ENCODE peak calls at places on chromosomes 13 and 19, in five cellular contexts. G is uterus, O is sigmoid colon, D is astrocyte, Q is fibroblast of lung. I is an unnamed sample. For H3K36me3, the result is how much of the 10 kb centered on the place peaks cover.

GRCh38 chr13:41520016-41520698 is 62.8 kb downstream of the RGCC start:
- DNase-seq in G (no peak), O (no peak), D (no peak), Q (no peak), I (no peak)

GRCh38 chr19:38293281-38293680 is 10.8 kb upstream of the C19orf33 start:
- DNase-seq in G (no peak), O (no peak), D (no peak), Q (no peak), I (no peak)

GRCh38 chr19:35002037-35002535 is 2.0 kb downstream of the GRAMD1A start:
- DNase-seq in G (no peak), O (no peak), D (no peak), Q (no peak), I (peak)

GRCh38 chr13:34640931-34641330 is 301.1 kb upstream of the NBEA start:
- DNase-seq in G (no peak), O (no peak), D (no peak), Q (no peak), I (no peak)

GRCh38 chr13:113669871-113670341 is 2.9 kb downstream of the GRK1 start:
- DNase-seq in G (peak), O (peak), D (no peak), Q (no peak), I (peak)

GRCh38 chr13:32409561-32410440 is 18.1 kb downstream of the N4BP2L1 start:
- DNase-seq in G (peak), O (peak), D (peak), Q (peak), I (no peak)

GRCh38 chr13:48501705-48502104 is 31.2 kb downstream of the RCBTB2 start:
- DNase-seq in G (no peak), O (no peak), D (no peak), Q (peak), I (no peak)

GRCh38 chr13:34667356-34668218 is 274.5 kb upstream of the NBEA start:
- DNase-seq in G (no peak), O (no peak), D (no peak), Q (no peak), I (no peak)

GRCh38 chr13:32650705-32651311 is 64.6 kb downstream of the PDS5B start:
- DNase-seq in G (peak), O (no peak), D (peak), Q (peak), I (no peak)

GRCh38 chr13:114108894-114109293 is 23.5 kb downstream of the RASA3 start:
- DNase-seq in G (peak), O (peak), D (no peak), Q (no peak), I (peak)

GRCh38 chr13:28622286-28622685 is 36.6 kb upstream of the POMP start:
- DNase-seq in G (no peak), O (peak), D (no peak), Q (no peak), I (no peak)

GRCh38 chr13:96020155-96020575 is 33.0 kb downstream of the UGGT2 start:
- DNase-seq in G (no peak), O (no peak), D (peak), Q (peak), I (peak)

GRCh38 chr13:42740753-42741152 is 40.6 kb upstream of the FAM216B start:
- DNase-seq in G (no peak), O (no peak), D (no peak), Q (no peak), I (peak)

GRCh38 chr19:6065685-6066365 is 44.5 kb downstream of the RFX2 start:
- DNase-seq in G (peak), O (no peak), D (peak), Q (peak), I (peak)

GRCh38 chr19:50693064-50693975 is 26.3 kb downstream of the SHANK1 start:
- DNase-seq in G (no peak), O (no peak), D (no peak), Q (no peak), I (no peak)

GRCh38 chr19:14542721-14543328 is 13.4 kb downstream of the TECR start:
- DNase-seq in G (no peak), O (no peak), D (no peak), Q (peak), I (no peak)

GRCh38 chr19:53509845-53510244 is 28.1 kb upstream of the ZNF331 start:
- DNase-seq in G (no peak), O (no peak), D (no peak), Q (no peak), I (no peak)

GRCh38 chr19:6796278-6796677 is 23.8 kb downstream of the VAV1 start:
- DNase-seq in G (no peak), O (no peak), D (no peak), Q (no peak), I (no peak)

GRCh38 chr13:40789275-40790231 is at the start of gene SLC25A15:
- DNase-seq in G (peak), O (peak), D (peak), Q (peak), I (peak)

GRCh38 chr19:58328999-58329398 is 2.2 kb downstream of the ZSCAN22 start:
- DNase-seq in G (no peak), O (no peak), D (no peak), Q (no peak), I (no peak)

GRCh38 chr19:33171916-33172359 is 22.2 kb upstream of the LRP3 start:
- DNase-seq in G (no peak), O (no peak), D (peak), Q (peak), I (no peak)

GRCh38 chr19:55652311-55653078 is 2.3 kb upstream of the U2AF2 start:
- DNase-seq in G (no peak), O (no peak), D (no peak), Q (no peak), I (peak)

GRCh38 chr13:102800145-102801041 is 1.5 kb downstream of the BIVM start:
- DNase-seq in G (peak), O (peak), D (peak), Q (peak), I (peak)

GRCh38 chr13:48497669-48498068 is 35.2 kb downstream of the RCBTB2 start:
- DNase-seq in G (no peak), O (no peak), D (no peak), Q (no peak), I (no peak)

GRCh38 chr19:18771328-18772242 is 19.5 kb downstream of the COMP start:
- DNase-seq in G (no peak), O (no peak), D (no peak), Q (no peak), I (no peak)

GRCh38 chr13:106888148-106888547 is 320.2 kb upstream of the ARGLU1 start:
- DNase-seq in G (no peak), O (no peak), D (no peak), Q (no peak), I (no peak)

GRCh38 chr13:39119422-39119821 is 81.2 kb downstream of the NHLRC3 start:
- DNase-seq in G (no peak), O (no peak), D (no peak), Q (no peak), I (no peak)

GRCh38 chr13:51066091-51066831 is 44.8 kb downstream of the C13orf42 start:
- DNase-seq in G (peak), O (no peak), D (peak), Q (peak), I (no peak)

GRCh38 chr13:99662678-99663077 is 161.4 kb downstream of the TM9SF2 start:
- DNase-seq in G (no peak), O (no peak), D (no peak), Q (no peak), I (no peak)

GRCh38 chr19:33394006-33394722 is 20.7 kb downstream of the CEBPG start:
- DNase-seq in G (peak), O (peak), D (peak), Q (peak), I (peak)

GRCh38 chr19:1690570-1691307 is 38.3 kb upstream of the TCF3 start:
- DNase-seq in G (no peak), O (no peak), D (no peak), Q (no peak), I (peak)

GRCh38 chr19:56973713-56974553 is 133.4 kb upstream of the PEG3 start:
- DNase-seq in G (no peak), O (no peak), D (no peak), Q (no peak), I (no peak)

GRCh38 chr13:61414686-61415664 is 674 bp downstream of the PCDH20 start:
- DNase-seq in G (no peak), O (peak), D (peak), Q (peak), I (peak)

GRCh38 chr13:40341501-40341900 is 324.9 kb downstream of the FOXO1 start:
- DNase-seq in G (no peak), O (no peak), D (no peak), Q (no peak), I (no peak)

GRCh38 chr19:5826531-5827341 is 12.8 kb downstream of the FUT6 start:
- DNase-seq in G (no peak), O (peak), D (no peak), Q (no peak), I (peak)

GRCh38 chr19:38375748-38376147 is 1.4 kb downstream of the PSMD8 start:
- DNase-seq in G (no peak), O (no peak), D (no peak), Q (peak), I (no peak)

GRCh38 chr13:42102961-42103688 is 54.7 kb downstream of the DGKH start:
- DNase-seq in G (no peak), O (no peak), D (peak), Q (peak), I (no peak)

GRCh38 chr19:43928820-43929219 is 6.3 kb downstream of the ZNF45 start:
- DNase-seq in G (no peak), O (no peak), D (no peak), Q (no peak), I (no peak)

GRCh38 chr19:43923875-43924274 is 11.2 kb downstream of the ZNF45 start:
- DNase-seq in G (no peak), O (no peak), D (no peak), Q (no peak), I (no peak)
- H3K36me3 ChIP-seq in G (under half), O (half or more), D (under half), Q (under half), I (under half)

GRCh38 chr13:60134376-60134775 is 29.4 kb downstream of the DIAPH3 start:
- DNase-seq in G (no peak), O (no peak), D (no peak), Q (no peak), I (no peak)
- TF ChIP-seq CTCF in G (no peak), O (no peak), D (no peak), Q (peak), I (no peak)

GRCh38 chr13:110301606-110302131 is 5.3 kb downstream of the COL4A1 start:
- DNase-seq in G (peak), O (peak), D (peak), Q (peak), I (no peak)
- H3K36me3 ChIP-seq in G (under half), O (under half), D (under half), Q (under half), I (under half)

DNA sequence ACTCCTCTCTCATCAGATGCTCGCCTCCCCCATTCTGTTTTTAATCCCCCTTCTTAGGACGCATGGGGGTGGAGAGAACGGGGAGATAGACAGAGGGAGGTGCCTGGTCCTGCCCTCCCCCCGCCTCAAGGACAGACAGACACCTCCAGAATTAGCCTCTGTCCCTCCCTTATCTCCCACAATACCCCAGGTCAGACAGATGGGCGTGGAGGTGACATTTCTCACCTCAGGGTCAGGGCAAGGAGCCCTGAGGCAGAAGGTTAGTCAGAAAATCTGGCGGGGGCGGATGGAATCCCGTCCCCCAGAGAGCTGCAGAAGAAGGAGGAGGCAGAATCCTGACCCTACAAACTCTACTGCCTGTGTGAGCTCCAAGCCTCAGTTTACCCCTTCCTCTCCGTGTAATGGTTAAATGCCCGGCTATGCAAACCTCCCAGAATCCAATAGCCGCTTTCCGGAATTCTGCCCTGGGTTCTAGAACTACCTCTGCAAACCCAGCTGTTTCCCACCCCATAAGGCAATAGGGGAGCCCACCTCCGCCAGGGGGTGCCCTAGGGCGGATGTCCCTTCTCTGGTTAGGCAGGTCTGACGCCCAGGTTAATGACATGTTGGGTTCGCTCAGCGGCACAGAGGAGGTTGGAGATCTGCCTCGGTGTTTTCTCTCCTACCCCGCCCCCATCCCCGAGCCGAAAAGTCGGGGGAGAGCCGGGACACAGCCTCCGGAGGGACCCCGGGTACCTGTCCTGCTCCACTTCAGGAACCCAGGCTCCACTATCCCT is 900 bp downstream of the PPP1R13L start:
- DNase-seq in G (no peak), O (peak), D (no peak), Q (no peak), I (peak)
- TF ChIP-seq CTCF in G (no peak), O (no peak), D (peak), Q (peak), I (peak)